ENCODE peak calls at places on chromosome 18, in six cellular contexts. One of them, this sample, is unnamed.

GRCh38 chr18:40612356-40612755 is 1342.7 kb upstream of the PIK3C3 start:
- DNase-seq in H1: no peak
- DNase-seq in HepG2: no peak
- DNase-seq in HCT116: no peak
- DNase-seq in K562: no peak
- DNase-seq in GM12878: no peak
- DNase-seq in this sample: no peak

GRCh38 chr18:31430554-31430953 is 17.0 kb upstream of the DSG3 start:
- DNase-seq in H1: no peak
- DNase-seq in K562: no peak
- DNase-seq in GM12878: no peak
- DNase-seq in HepG2: no peak
- DNase-seq in HCT116: no peak
- DNase-seq in this sample: no peak

GRCh38 chr18:55001625-55002024 is 42.4 kb upstream of the CCDC68 start:
- DNase-seq in GM12878: no peak
- DNase-seq in HepG2: no peak
- DNase-seq in HCT116: no peak
- DNase-seq in H1: no peak
- DNase-seq in K562: no peak
- DNase-seq in this sample: peak; percentile 6

GRCh38 chr18:68262697-68263293 is 452.1 kb downstream of the TMX3 start:
- DNase-seq in HCT116: no peak
- DNase-seq in HepG2: no peak
- DNase-seq in K562: no peak
- DNase-seq in GM12878: no peak
- DNase-seq in H1: no peak
- DNase-seq in this sample: peak; percentile 27

GRCh38 chr18:48033770-48034650 is 103.6 kb upstream of the SMAD2 start:
- DNase-seq in K562: no peak
- DNase-seq in HCT116: no peak
- DNase-seq in H1: no peak
- DNase-seq in HepG2: no peak
- DNase-seq in GM12878: no peak
- DNase-seq in this sample: no peak

GRCh38 chr18:33152376-33152775 is 288.1 kb downstream of the CCDC178 start:
- DNase-seq in HepG2: no peak
- DNase-seq in H1: no peak
- DNase-seq in K562: no peak
- DNase-seq in HCT116: no peak
- DNase-seq in GM12878: no peak
- DNase-seq in this sample: no peak

GRCh38 chr18:34223893-34224422 is 755 bp downstream of the NOL4 start:
- DNase-seq in HepG2: no peak
- DNase-seq in H1: no peak
- DNase-seq in GM12878: no peak
- DNase-seq in K562: no peak
- DNase-seq in HCT116: no peak
- DNase-seq in this sample: no peak

GRCh38 chr18:41126541-41127235 is 828.3 kb upstream of the PIK3C3 start:
- DNase-seq in HepG2: no peak
- DNase-seq in K562: no peak
- DNase-seq in GM12878: no peak
- DNase-seq in HCT116: no peak
- DNase-seq in H1: no peak
- DNase-seq in this sample: peak; percentile 13

GRCh38 chr18:77711096-77711495 is 461.4 kb downstream of the GALR1 start:
- DNase-seq in HepG2: no peak
- DNase-seq in GM12878: no peak
- DNase-seq in H1: no peak
- DNase-seq in HCT116: no peak
- DNase-seq in K562: no peak
- DNase-seq in this sample: no peak

GRCh38 chr18:49725809-49726514 is 87.4 kb downstream of the ACAA2 start:
- DNase-seq in GM12878: no peak
- DNase-seq in H1: peak; percentile 51
- DNase-seq in HepG2: peak; percentile 13
- DNase-seq in HCT116: peak; percentile 91
- DNase-seq in K562: peak; percentile 44
- DNase-seq in this sample: peak; percentile 87

GRCh38 chr18:32049393-32050161 is 31.0 kb downstream of the RNF125 start:
- DNase-seq in GM12878: no peak
- DNase-seq in HepG2: no peak
- DNase-seq in K562: no peak
- DNase-seq in HCT116: no peak
- DNase-seq in H1: no peak
- DNase-seq in this sample: no peak

GRCh38 chr18:2715990-2716389 is 60.5 kb downstream of the SMCHD1 start:
- DNase-seq in H1: no peak
- DNase-seq in GM12878: no peak
- DNase-seq in HepG2: no peak
- DNase-seq in HCT116: no peak
- DNase-seq in K562: no peak
- DNase-seq in this sample: no peak

GRCh38 chr18:9091066-9091476 is 11.4 kb upstream of the NDUFV2 start:
- DNase-seq in GM12878: no peak
- DNase-seq in HCT116: no peak
- DNase-seq in K562: no peak
- DNase-seq in H1: no peak
- DNase-seq in HepG2: no peak
- DNase-seq in this sample: no peak

GRCh38 chr18:73924316-73924715 is 223.3 kb downstream of the FBXO15 start:
- DNase-seq in HepG2: no peak
- DNase-seq in H1: no peak
- DNase-seq in K562: no peak
- DNase-seq in GM12878: no peak
- DNase-seq in HCT116: no peak
- DNase-seq in this sample: no peak

GRCh38 chr18:25279961-25280360 is 72.0 kb downstream of the ZNF521 start:
- DNase-seq in K562: no peak
- DNase-seq in HepG2: no peak
- DNase-seq in H1: no peak
- DNase-seq in HCT116: no peak
- DNase-seq in GM12878: no peak
- DNase-seq in this sample: no peak

GRCh38 chr18:57889841-57890240 is 86.7 kb upstream of the ATP8B1 start:
- DNase-seq in K562: no peak
- DNase-seq in HCT116: no peak
- DNase-seq in GM12878: no peak
- DNase-seq in H1: no peak
- DNase-seq in HepG2: no peak
- DNase-seq in this sample: no peak

GRCh38 chr18:39340418-39340817 is 1774.8 kb upstream of the CELF4 start:
- DNase-seq in K562: no peak
- DNase-seq in H1: no peak
- DNase-seq in HCT116: no peak
- DNase-seq in HepG2: no peak
- DNase-seq in GM12878: no peak
- DNase-seq in this sample: no peak

GRCh38 chr18:50104421-50104820 is 90.5 kb downstream of the MYO5B start:
- DNase-seq in HepG2: no peak
- DNase-seq in GM12878: no peak
- DNase-seq in H1: no peak
- DNase-seq in K562: no peak
- DNase-seq in HCT116: no peak
- DNase-seq in this sample: no peak

GRCh38 chr18:8657050-8657820 is 48.0 kb downstream of the RAB12 start:
- DNase-seq in HepG2: no peak
- DNase-seq in K562: no peak
- DNase-seq in GM12878: no peak
- DNase-seq in HCT116: no peak
- DNase-seq in H1: no peak
- DNase-seq in this sample: no peak

GRCh38 chr18:73827801-73828200 is 319.8 kb downstream of the FBXO15 start:
- DNase-seq in H1: no peak
- DNase-seq in GM12878: no peak
- DNase-seq in K562: no peak
- DNase-seq in HepG2: no peak
- DNase-seq in HCT116: no peak
- DNase-seq in this sample: no peak

GRCh38 chr18:51400721-51401120 is 203.2 kb upstream of the MEX3C start:
- DNase-seq in GM12878: no peak
- DNase-seq in HCT116: no peak
- DNase-seq in H1: no peak
- DNase-seq in HepG2: no peak
- DNase-seq in K562: no peak
- DNase-seq in this sample: no peak

GRCh38 chr18:50203801-50204604 is 9.1 kb upstream of the MYO5B start:
- DNase-seq in K562: peak; percentile 60
- DNase-seq in HepG2: peak; percentile 46
- DNase-seq in H1: no peak
- DNase-seq in GM12878: no peak
- DNase-seq in HCT116: peak; percentile 49
- DNase-seq in this sample: peak; percentile 24

GRCh38 chr18:76274470-76275289 is 220.4 kb downstream of the ZNF516 start:
- DNase-seq in K562: peak; percentile 2
- DNase-seq in GM12878: no peak
- DNase-seq in H1: no peak
- DNase-seq in HCT116: peak; percentile 22
- DNase-seq in HepG2: peak; percentile 17
- DNase-seq in this sample: no peak

GRCh38 chr18:50812834-50813233 is 7.0 kb downstream of the MRO start:
- DNase-seq in HCT116: no peak
- DNase-seq in HepG2: no peak
- DNase-seq in GM12878: no peak
- DNase-seq in K562: no peak
- DNase-seq in H1: no peak
- DNase-seq in this sample: no peak

GRCh38 chr18:59512025-59512710 is 153.1 kb upstream of the LMAN1 start:
- DNase-seq in HepG2: no peak
- DNase-seq in GM12878: no peak
- DNase-seq in HCT116: no peak
- DNase-seq in H1: no peak
- DNase-seq in K562: no peak
- DNase-seq in this sample: no peak

GRCh38 chr18:49398331-49398730 is 62.1 kb downstream of the DYM start:
- DNase-seq in HCT116: no peak
- DNase-seq in GM12878: no peak
- DNase-seq in HepG2: no peak
- DNase-seq in K562: no peak
- DNase-seq in H1: no peak
- DNase-seq in this sample: no peak

GRCh38 chr18:24809173-24809955 is 348.9 kb downstream of the HRH4 start:
- DNase-seq in GM12878: no peak
- DNase-seq in HCT116: no peak
- DNase-seq in HepG2: no peak
- DNase-seq in H1: no peak
- DNase-seq in K562: no peak
- DNase-seq in this sample: no peak

GRCh38 chr18:808086-808485 is 4.0 kb downstream of the YES1 start:
- DNase-seq in GM12878: no peak
- DNase-seq in HepG2: no peak
- DNase-seq in HCT116: no peak
- DNase-seq in K562: peak; percentile 60
- DNase-seq in H1: no peak
- DNase-seq in this sample: peak; percentile 56

GRCh38 chr18:13813271-13813849 is 10.6 kb upstream of the MC5R start:
- DNase-seq in K562: peak; percentile 59
- DNase-seq in GM12878: no peak
- DNase-seq in HCT116: peak; percentile 50
- DNase-seq in HepG2: peak; percentile 54
- DNase-seq in H1: no peak
- DNase-seq in this sample: peak; percentile 74

GRCh38 chr18:46814394-46814793 is 57.5 kb upstream of the ST8SIA5 start:
- DNase-seq in HCT116: no peak
- DNase-seq in H1: no peak
- DNase-seq in K562: peak; percentile 1
- DNase-seq in HepG2: no peak
- DNase-seq in GM12878: no peak
- DNase-seq in this sample: no peak
- H2AFZ ChIP-seq in HCT116: no peak overlapping the region
- H2AFZ ChIP-seq in H1: no peak overlapping the region
- H2AFZ ChIP-seq in K562: no peak overlapping the region
- H2AFZ ChIP-seq in HepG2: no peak overlapping the region
- H2AFZ ChIP-seq in GM12878: no peak overlapping the region
- H2AFZ ChIP-seq in this sample: no peak overlapping the region

GRCh38 chr18:80074183-80074582 is 34.9 kb upstream of the ADNP2 start:
- DNase-seq in HepG2: no peak
- DNase-seq in GM12878: no peak
- DNase-seq in K562: no peak
- DNase-seq in HCT116: no peak
- DNase-seq in H1: no peak
- DNase-seq in this sample: no peak
- H3K4me3 ChIP-seq in HepG2: no peak overlapping the region
- H3K4me3 ChIP-seq in GM12878: no peak overlapping the region
- H3K4me3 ChIP-seq in K562: no peak overlapping the region
- H3K4me3 ChIP-seq in HCT116: no peak overlapping the region
- H3K4me3 ChIP-seq in H1: no peak overlapping the region
- H3K4me3 ChIP-seq in this sample: no peak overlapping the region

DNA sequence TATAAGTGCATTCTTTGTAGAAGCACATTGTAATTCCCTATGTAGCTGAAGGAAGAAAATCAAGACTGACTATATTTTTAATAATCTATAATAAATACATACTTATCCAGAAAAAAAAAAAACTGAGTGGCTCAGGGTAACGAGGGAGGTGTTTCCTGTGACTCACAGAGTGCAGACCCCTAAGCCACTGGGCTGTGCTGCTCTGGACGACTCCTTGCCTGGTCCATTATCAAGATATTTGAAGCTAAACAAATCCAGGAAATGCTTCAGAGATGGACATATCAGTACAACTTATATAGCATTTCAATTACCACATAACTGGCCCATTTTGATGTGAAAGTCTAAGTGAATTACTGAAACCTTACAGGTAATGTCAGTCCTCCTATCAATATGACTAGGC is 80.6 kb downstream of the PIGN start:
- DNase-seq in H1: no peak
- DNase-seq in GM12878: no peak
- DNase-seq in K562: no peak
- DNase-seq in HepG2: no peak
- DNase-seq in HCT116: no peak
- DNase-seq in this sample: peak; percentile 84
- TF ChIP-seq POLR2AphosphoS5 in H1: no peak
- TF ChIP-seq POLR2AphosphoS5 in GM12878: no peak
- TF ChIP-seq POLR2AphosphoS5 in K562: no peak
- TF ChIP-seq POLR2AphosphoS5 in HepG2: no peak
- TF ChIP-seq POLR2AphosphoS5 in HCT116: no peak
- TF ChIP-seq POLR2AphosphoS5 in this sample: peak; percentile 74

GRCh38 chr18:11859282-11859797 is 8.1 kb downstream of the CHMP1B start:
- DNase-seq in GM12878: no peak
- DNase-seq in K562: no peak
- DNase-seq in H1: no peak
- DNase-seq in HepG2: no peak
- DNase-seq in HCT116: no peak
- DNase-seq in this sample: no peak

GRCh38 chr18:11859903-11860407 is 8.7 kb downstream of the CHMP1B start:
- DNase-seq in K562: peak; percentile 64
- DNase-seq in GM12878: no peak
- DNase-seq in H1: no peak
- DNase-seq in HepG2: peak; percentile 83
- DNase-seq in HCT116: peak; percentile 83
- DNase-seq in this sample: peak; percentile 62

GRCh38 chr18:11860594-11861450 is 9.6 kb downstream of the CHMP1B start:
- DNase-seq in K562: no peak
- DNase-seq in H1: no peak
- DNase-seq in GM12878: no peak
- DNase-seq in HCT116: no peak
- DNase-seq in HepG2: peak; percentile 56
- DNase-seq in this sample: no peak

GRCh38 chr18:11861583-11862288 is 10.5 kb downstream of the CHMP1B start:
- DNase-seq in GM12878: no peak
- DNase-seq in HepG2: peak; percentile 66
- DNase-seq in H1: no peak
- DNase-seq in HCT116: no peak
- DNase-seq in K562: no peak
- DNase-seq in this sample: no peak

GRCh38 chr18:11857177-11857887 is 6.1 kb downstream of the CHMP1B start:
- DNase-seq in K562: peak; percentile 73
- DNase-seq in HCT116: peak; percentile 95
- DNase-seq in GM12878: no peak
- DNase-seq in HepG2: peak; percentile 95
- DNase-seq in H1: no peak
- DNase-seq in this sample: peak; percentile 71
- H2AFZ ChIP-seq in K562: peak overlapping the region; percentile 53
- H2AFZ ChIP-seq in HCT116: no peak overlapping the region
- H2AFZ ChIP-seq in GM12878: no peak overlapping the region
- H2AFZ ChIP-seq in HepG2: peak overlapping the region; percentile 56
- H2AFZ ChIP-seq in H1: peak overlapping the region; percentile 29
- H2AFZ ChIP-seq in this sample: peak overlapping the region; percentile 1

This sample was measured in endothelial cell of umbilical vein.